ENCODE peak calls at places on chromosomes 6 and 20, in seven cellular contexts. Y is AG20443; U is small intestine; D is activated CD4-positive, alpha-beta T cell treated with anti-CD3 and anti-CD28 coated beads, Interleukin-2, amount 50 U/mL, for 48 hours; F is non-pigmented ciliary epithelial cell; O is NCI-H1930; S is GM12865. L is an unnamed sample.

GRCh38 chr20:44615169-44615791 is 32.9 kb downstream of the PKIG start:
- DNase-seq in F (no peak), U (no peak), S (peak; percentile 20), Y (no peak), O (no peak), D (no peak), L (no peak)

GRCh38 chr6:79687759-79688158 is 56.6 kb downstream of the SH3BGRL2 start:
- DNase-seq in O (peak; percentile 68), D (no peak), U (peak; percentile 75), Y (no peak), F (no peak), S (no peak), L (no peak)

GRCh38 chr6:104682722-104683643 is 176.7 kb downstream of the HACE1 start:
- DNase-seq in O (no peak), D (peak; percentile 84), Y (peak; percentile 68), S (peak; percentile 68), U (peak; percentile 47), F (no peak), L (no peak)

GRCh38 chr20:24998121-24998520 is 5.6 kb upstream of the APMAP start:
- DNase-seq in O (no peak), S (no peak), U (no peak), D (no peak), F (no peak), Y (no peak), L (no peak)

GRCh38 chr6:46757206-46757564 is 10.5 kb downstream of the ANKRD66 start:
- DNase-seq in Y (no peak), D (no peak), U (no peak), F (no peak), O (no peak), S (no peak), L (no peak)

GRCh38 chr20:16415079-16415478 is 158.2 kb downstream of the KIF16B start:
- DNase-seq in S (no peak), D (no peak), Y (peak; percentile 21), F (no peak), U (no peak), O (no peak), L (no peak)

GRCh38 chr20:14525439-14525838 is 188.0 kb upstream of the FLRT3 start:
- DNase-seq in O (no peak), F (no peak), D (no peak), U (no peak), S (no peak), Y (no peak), L (no peak)

GRCh38 chr6:31715022-31715683 is at the start of gene LY6G6D:
- DNase-seq in U (no peak), Y (no peak), D (no peak), S (no peak), O (no peak), F (no peak), L (no peak)

GRCh38 chr6:156933201-156934053 is 156.2 kb downstream of the ARID1B start:
- DNase-seq in Y (no peak), D (no peak), S (no peak), F (no peak), O (no peak), U (peak; percentile 50), L (no peak)

GRCh38 chr6:47168176-47168575 is 126.0 kb upstream of the ADGRF1 start:
- DNase-seq in F (peak; percentile 90), U (no peak), S (no peak), Y (peak; percentile 91), O (no peak), D (no peak), L (peak; percentile 92)

GRCh38 chr6:158654960-158655485 is 5.2 kb downstream of the SYTL3 start:
- DNase-seq in Y (peak; percentile 60), F (no peak), U (no peak), S (no peak), O (no peak), D (no peak), L (peak; percentile 60)

GRCh38 chr20:63532449-63532971 is 4.7 kb downstream of the PTK6 start:
- DNase-seq in F (no peak), U (no peak), D (no peak), Y (no peak), O (no peak), S (no peak), L (no peak)

GRCh38 chr6:14921170-14921569 is 324.7 kb upstream of the JARID2 start:
- DNase-seq in Y (no peak), S (no peak), U (no peak), O (no peak), F (no peak), D (no peak), L (peak; percentile 80)

L was measured in MV-4-11.